ENCODE peak calls at places on chromosomes 1 and 21, in five cellular contexts. I is K562, U is uterus, N is stomach, F is body of pancreas. V is an unnamed sample. For H3K4me1, the result is how much of the 10 kb centered on the place peaks cover.

GRCh38 chr1:40833979-40834378 is 28.2 kb downstream of the CITED4 start:
- DNase-seq in I (no peak), U (no peak), N (no peak), F (no peak), V (no peak)

GRCh38 chr1:231691618-231692259 is 65.1 kb downstream of the DISC1 start:
- DNase-seq in I (peak), U (no peak), N (no peak), F (no peak), V (no peak)

GRCh38 chr1:1157914-1158710 is 15.6 kb upstream of the TTLL10 start:
- DNase-seq in I (peak), U (peak), N (peak), F (peak), V (peak)

GRCh38 chr1:27968692-27969091 is 8.9 kb downstream of the XKR8 start:
- DNase-seq in I (no peak), U (no peak), N (no peak), F (no peak), V (no peak)

GRCh38 chr1:245874942-245875580 is 632.0 kb downstream of the SMYD3 start:
- DNase-seq in I (peak), U (peak), N (peak), F (peak), V (peak)

GRCh38 chr1:218374972-218375371 is 29.8 kb downstream of the TGFB2 start:
- DNase-seq in I (no peak), U (no peak), N (no peak), F (no peak), V (no peak)

GRCh38 chr1:27130798-27131197 is 24.1 kb downstream of the SLC9A1 start:
- DNase-seq in I (no peak), U (no peak), N (peak), F (no peak), V (no peak)

GRCh38 chr1:97680894-97681293 is 239.9 kb downstream of the DPYD start:
- DNase-seq in I (no peak), U (no peak), N (no peak), F (no peak), V (no peak)

GRCh38 chr1:200625381-200625824 is 4.9 kb upstream of the KIF14 start:
- DNase-seq in I (no peak), U (no peak), N (no peak), F (no peak), V (no peak)

GRCh38 chr1:7560601-7561181 is 210.4 kb upstream of the VAMP3 start:
- DNase-seq in I (no peak), U (no peak), N (no peak), F (no peak), V (no peak)

GRCh38 chr1:184685116-184685515 is 69.5 kb downstream of the EDEM3 start:
- DNase-seq in I (no peak), U (no peak), N (peak), F (no peak), V (no peak)

GRCh38 chr1:33921281-33921680 is 57.4 kb downstream of the HMGB4 start:
- DNase-seq in I (no peak), U (no peak), N (no peak), F (no peak), V (no peak)

GRCh38 chr21:39869141-39869818 is 2.0 kb downstream of the PCP4 start:
- DNase-seq in I (no peak), U (no peak), N (no peak), F (no peak), V (no peak)

GRCh38 chr1:19113362-19114092 is 96.5 kb downstream of the UBR4 start:
- DNase-seq in I (peak), U (no peak), N (no peak), F (peak), V (no peak)

GRCh38 chr1:150210086-150210485 is 25.8 kb downstream of the ANP32E start:
- DNase-seq in I (no peak), U (no peak), N (no peak), F (no peak), V (no peak)

GRCh38 chr1:1889847-1890505 is 911 bp downstream of the GNB1 start:
- DNase-seq in I (peak), U (no peak), N (peak), F (peak), V (peak)

GRCh38 chr1:118116909-118117308 is 68.1 kb downstream of the SPAG17 start:
- DNase-seq in I (no peak), U (no peak), N (no peak), F (no peak), V (no peak)

GRCh38 chr1:181391297-181391905 is 91.9 kb upstream of the CACNA1E start:
- DNase-seq in I (no peak), U (no peak), N (no peak), F (no peak), V (no peak)

GRCh38 chr21:31872452-31873274 is at the start of gene HUNK:
- DNase-seq in I (no peak), U (peak), N (no peak), F (peak), V (peak)

GRCh38 chr21:31729622-31730343 is 2.1 kb downstream of the SCAF4 start:
- DNase-seq in I (no peak), U (no peak), N (no peak), F (no peak), V (no peak)

GRCh38 chr1:225450491-225451191 is 22.8 kb upstream of the LBR start:
- DNase-seq in I (no peak), U (no peak), N (no peak), F (no peak), V (no peak)

GRCh38 chr1:21869620-21870121 is 57.6 kb downstream of the LDLRAD2 start:
- DNase-seq in I (no peak), U (peak), N (peak), F (peak), V (peak)

GRCh38 chr1:22398656-22399420 is 52.8 kb upstream of the ZBTB40 start:
- DNase-seq in I (no peak), U (no peak), N (no peak), F (no peak), V (no peak)

GRCh38 chr1:107687846-107688753 is 276.9 kb downstream of the VAV3 start:
- DNase-seq in I (no peak), U (no peak), N (no peak), F (no peak), V (no peak)

DNA sequence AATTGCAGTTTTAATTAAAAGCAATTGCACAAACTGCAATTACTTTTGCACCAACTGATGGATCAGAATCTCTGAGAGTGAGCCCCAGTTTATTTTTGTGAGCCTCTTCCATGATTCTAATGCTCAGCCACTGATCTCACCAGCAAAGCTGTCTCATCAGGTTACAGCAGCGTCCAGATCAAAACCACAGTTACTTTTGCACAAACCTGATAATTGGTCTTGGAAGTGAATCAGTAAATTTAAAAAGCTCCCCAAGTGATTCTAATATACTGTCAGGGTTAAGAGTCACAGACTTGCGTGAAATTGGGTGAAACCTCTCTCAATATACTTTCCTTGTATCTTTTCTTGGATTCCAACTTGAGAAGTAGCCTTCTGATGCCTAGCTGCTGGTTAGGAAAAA is 13.5 kb upstream of the CR2 start:
- DNase-seq in I (no peak), U (no peak), N (no peak), F (no peak), V (no peak)
- TF ChIP-seq CTCF in I (no peak), U (no peak), N (no peak), F (no peak), V (no peak)

GRCh38 chr21:42924433-42924751 is 1.0 kb downstream of the ERVH48-1 start:
- DNase-seq in I (no peak), U (no peak), N (no peak), F (no peak), V (no peak)
- H3K27ac ChIP-seq in I (peak), U (peak), N (no peak), F (no peak), V (no peak)

GRCh38 chr21:37383784-37384311 is 17.3 kb downstream of the DYRK1A start:
- DNase-seq in I (no peak), U (no peak), N (no peak), F (no peak), V (no peak)

GRCh38 chr21:37381883-37382585 is 15.5 kb downstream of the DYRK1A start:
- DNase-seq in I (no peak), U (no peak), N (no peak), F (no peak), V (no peak)

GRCh38 chr21:37383066-37383465 is 16.5 kb downstream of the DYRK1A start:
- DNase-seq in I (no peak), U (no peak), N (no peak), F (no peak), V (no peak)

GRCh38 chr21:37378700-37379139 is 12.1 kb downstream of the DYRK1A start:
- DNase-seq in I (peak), U (no peak), N (no peak), F (no peak), V (no peak)

DNA sequence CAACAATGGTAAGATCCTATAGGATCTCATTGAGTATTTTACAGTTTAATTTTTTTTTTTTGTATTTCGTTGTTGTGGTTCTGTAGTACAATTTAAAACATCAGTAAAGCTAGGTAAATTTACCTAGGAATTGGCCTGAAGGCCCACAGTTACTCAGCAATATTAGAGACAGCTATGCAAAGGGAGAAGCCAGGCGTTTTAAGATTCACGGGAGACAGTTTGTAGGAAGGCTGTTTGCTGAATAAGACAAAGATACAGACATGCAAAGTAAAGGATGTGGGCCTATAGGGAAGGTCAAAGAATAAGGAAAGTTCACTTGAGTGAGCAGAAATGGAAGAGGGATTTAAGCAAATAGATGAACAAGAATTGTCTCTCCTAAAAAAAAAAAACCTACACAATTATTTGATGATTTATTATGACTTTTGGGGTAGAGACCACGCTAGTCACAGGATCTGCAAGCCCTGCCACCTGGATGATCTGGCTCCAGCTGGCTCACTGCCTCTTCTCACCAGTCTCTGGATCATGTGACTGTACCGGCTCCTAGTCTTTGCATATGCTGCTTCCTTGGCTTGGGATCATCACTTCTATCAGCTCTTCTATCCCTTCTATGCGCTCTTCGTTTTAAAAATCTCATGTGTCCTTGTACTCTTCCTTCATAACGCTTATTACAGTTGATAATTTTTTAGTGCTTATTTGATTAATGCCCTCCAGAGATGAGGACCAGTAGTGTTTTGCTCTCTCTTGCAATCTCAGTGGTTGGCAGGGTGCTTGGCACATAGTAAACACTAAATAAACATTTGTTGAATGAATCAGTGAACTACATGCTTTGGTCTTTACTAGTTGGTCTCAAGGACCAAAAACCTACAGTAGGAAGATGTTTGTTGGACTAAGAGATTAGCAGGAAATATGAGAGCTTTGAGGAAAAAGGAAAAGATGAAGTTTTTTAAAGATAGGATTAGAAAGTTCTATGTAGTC is 14.1 kb downstream of the DYRK1A start:
- DNase-seq in I (no peak), U (no peak), N (peak), F (peak), V (no peak)
- H3K4me1 ChIP-seq in I (under half), U (under half), N (half or more), F (half or more), V (half or more)

GRCh38 chr1:228139931-228140723 is at the start of gene GUK1:
- DNase-seq in I (peak), U (peak), N (peak), F (peak), V (peak)
- TF ChIP-seq CTCF in I (peak), U (peak), N (no peak), F (peak), V (peak)

V was measured in lung.